ENCODE peak calls at places on chromosome 14, in five cellular contexts. F is HepG2, G is thyroid gland, C is transverse colon, E is ovary. T is an unnamed sample.

GRCh38 chr14:102691763-102692162 is 85.5 kb upstream of the TRAF3 start:
- DNase-seq in F (no peak), G (no peak), C (no peak), E (no peak), T (no peak)

GRCh38 chr14:52835122-52835903 is 43.9 kb upstream of the GNPNAT1 start:
- DNase-seq in F (no peak), G (no peak), C (no peak), E (no peak), T (peak)

GRCh38 chr14:104542871-104543830 is 36.4 kb upstream of the C14orf180 start:
- DNase-seq in F (no peak), G (no peak), C (no peak), E (no peak), T (no peak)

GRCh38 chr14:31419179-31420012 is 954 bp downstream of the HEATR5A start:
- DNase-seq in F (no peak), G (no peak), C (no peak), E (no peak), T (peak)

GRCh38 chr14:51807355-51807754 is 53.1 kb upstream of the GNG2 start:
- DNase-seq in F (no peak), G (no peak), C (no peak), E (no peak), T (no peak)

GRCh38 chr14:104105822-104106470 is 20.4 kb downstream of the ASPG start:
- DNase-seq in F (no peak), G (peak), C (peak), E (peak), T (no peak)

GRCh38 chr14:104957146-104958113 is 20.7 kb downstream of the AHNAK2 start:
- DNase-seq in F (no peak), G (no peak), C (no peak), E (no peak), T (no peak)

GRCh38 chr14:69643430-69644200 is 32.2 kb downstream of the SUSD6 start:
- DNase-seq in F (peak), G (peak), C (peak), E (peak), T (peak)

GRCh38 chr14:57068511-57068910 is 200.2 kb downstream of the EXOC5 start:
- DNase-seq in F (no peak), G (no peak), C (no peak), E (no peak), T (no peak)

GRCh38 chr14:24789277-24789832 is 155.4 kb upstream of the GZMB start:
- DNase-seq in F (no peak), G (no peak), C (no peak), E (no peak), T (no peak)

GRCh38 chr14:65770681-65771080 is 358.2 kb downstream of the FUT8 start:
- DNase-seq in F (no peak), G (no peak), C (no peak), E (no peak), T (no peak)

GRCh38 chr14:22811752-22812151 is 3.5 kb downstream of the SLC7A7 start:
- DNase-seq in F (no peak), G (no peak), C (no peak), E (no peak), T (no peak)

GRCh38 chr14:94129111-94129757 is at the start of gene IFI27L2:
- DNase-seq in F (peak), G (peak), C (peak), E (peak), T (peak)
- TF ChIP-seq POLR2A in F (no peak), G (peak), C (peak), E (peak), T (peak)

GRCh38 chr14:74488788-74489397 is 4.2 kb downstream of the NPC2 start:
- DNase-seq in F (no peak), G (no peak), C (no peak), E (no peak), T (no peak)

GRCh38 chr14:74493343-74494261 is at the start of gene ISCA2:
- DNase-seq in F (peak), G (peak), C (peak), E (peak), T (peak)

GRCh38 chr14:74491952-74492351 is 1.2 kb downstream of the NPC2 start:
- DNase-seq in F (peak), G (peak), C (no peak), E (no peak), T (peak)

GRCh38 chr14:74495356-74495755 is 1.8 kb downstream of the ISCA2 start:
- DNase-seq in F (no peak), G (no peak), C (no peak), E (no peak), T (peak)

DNA sequence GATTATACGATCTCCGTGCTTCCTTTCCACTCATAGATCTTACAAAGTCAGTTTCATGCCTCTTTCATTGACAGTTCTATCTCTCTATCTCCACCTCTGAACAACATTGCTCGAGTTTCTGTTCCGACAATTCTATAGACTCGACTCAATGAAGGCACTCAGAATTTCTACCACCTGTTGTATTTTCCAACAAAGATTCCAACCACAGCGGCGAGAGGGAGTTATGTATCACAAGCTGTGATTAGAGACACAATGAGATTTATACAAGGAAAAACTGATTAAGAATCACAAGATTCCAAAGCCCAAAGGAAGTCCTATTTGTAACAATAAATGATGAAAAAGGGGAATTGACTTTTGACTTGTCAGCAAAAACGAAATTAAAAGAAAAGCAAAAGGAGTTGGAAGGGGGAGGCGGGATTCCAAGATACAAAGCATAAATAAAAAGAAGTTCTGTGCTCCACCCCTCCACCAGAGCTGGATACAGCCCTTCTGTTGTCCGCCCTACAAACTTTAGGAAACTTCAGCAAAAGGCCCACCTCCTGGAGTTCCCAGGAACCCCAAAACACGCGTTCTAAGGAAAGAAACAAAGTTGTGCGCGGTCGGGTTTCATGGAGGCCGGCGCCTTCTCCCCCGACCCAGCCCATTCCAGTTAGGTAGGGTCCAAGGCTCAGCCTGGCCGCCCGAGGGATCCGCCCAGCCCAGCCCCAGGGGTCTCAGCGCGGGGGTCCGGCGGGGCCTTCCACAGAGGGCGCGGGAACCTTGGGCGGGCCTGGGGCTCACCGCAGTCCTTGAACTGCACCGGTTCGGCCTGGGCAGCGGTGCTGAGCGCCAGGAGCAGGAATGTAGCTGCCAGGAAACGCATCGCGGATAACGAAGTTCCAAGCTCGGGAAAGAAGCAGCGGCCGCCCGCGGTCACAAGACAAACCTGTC is at the start of gene NPC2:
- DNase-seq in F (no peak), G (no peak), C (no peak), E (no peak), T (peak)
- TF ChIP-seq POLR2A in F (peak), G (peak), C (peak), E (peak), T (no peak)

DNA sequence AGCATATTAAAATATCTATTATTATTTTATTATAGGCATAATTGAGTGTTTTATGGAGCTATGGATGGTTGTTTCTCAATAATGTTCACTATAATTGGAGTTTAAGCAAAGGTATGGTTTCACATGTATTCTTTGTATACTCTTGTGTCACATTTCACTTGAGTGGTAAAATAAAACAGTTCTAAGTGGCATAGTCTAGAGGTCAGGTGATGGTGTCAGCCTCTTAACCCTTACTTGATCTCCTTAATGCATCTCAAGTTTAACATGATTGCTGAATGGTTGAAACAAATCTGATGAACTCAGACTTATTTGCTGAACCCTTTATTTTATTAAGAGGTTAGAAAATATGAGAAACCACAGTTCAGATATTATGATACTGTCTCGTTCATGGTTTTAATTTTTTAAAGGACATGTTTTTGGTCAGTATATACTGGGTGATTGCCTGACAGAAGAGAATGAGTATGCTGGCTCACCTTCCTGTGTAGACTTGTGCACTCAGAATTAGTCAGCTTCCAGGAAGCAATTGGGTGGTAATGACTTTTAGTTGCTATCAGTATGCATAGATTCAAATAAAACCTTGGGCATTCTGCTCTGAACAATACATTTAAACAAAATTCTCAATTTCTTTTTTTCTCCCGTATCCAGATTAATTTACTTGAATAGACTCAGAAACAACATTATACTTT is 464.6 kb downstream of the PCNX1 start:
- DNase-seq in F (no peak), G (no peak), C (no peak), E (no peak), T (no peak)
- TF ChIP-seq POLR2A in F (no peak), G (no peak), C (no peak), E (no peak), T (no peak)

GRCh38 chr14:49768301-49769121 is 558 bp downstream of the KLHDC2 start:
- DNase-seq in F (peak), G (peak), C (peak), E (peak), T (peak)
- TF ChIP-seq POLR2A in F (peak), G (peak), C (peak), E (no peak), T (peak)

GRCh38 chr14:71267691-71268090 is 360.4 kb downstream of the PCNX1 start:
- DNase-seq in F (no peak), G (no peak), C (no peak), E (no peak), T (no peak)

GRCh38 chr14:71261206-71261605 is 353.9 kb downstream of the PCNX1 start:
- DNase-seq in F (no peak), G (no peak), C (no peak), E (no peak), T (no peak)

GRCh38 chr14:71264260-71264659 is 357.0 kb downstream of the PCNX1 start:
- DNase-seq in F (no peak), G (no peak), C (no peak), E (no peak), T (no peak)

GRCh38 chr14:71266994-71267636 is 359.9 kb downstream of the PCNX1 start:
- DNase-seq in F (no peak), G (no peak), C (no peak), E (no peak), T (no peak)

GRCh38 chr14:71262466-71262865 is 355.2 kb downstream of the PCNX1 start:
- DNase-seq in F (no peak), G (no peak), C (no peak), E (no peak), T (no peak)
- TF ChIP-seq POLR2A in F (no peak), G (no peak), C (no peak), E (no peak), T (no peak)

GRCh38 chr14:20682127-20682434 is 2.3 kb upstream of the RNASE4 start:
- DNase-seq in F (no peak), G (no peak), C (no peak), E (no peak), T (no peak)

GRCh38 chr14:20683125-20683895 is 1.1 kb upstream of the RNASE4 start:
- DNase-seq in F (peak), G (peak), C (peak), E (peak), T (peak)

GRCh38 chr14:20683896-20684661 is at the start of gene RNASE4:
- DNase-seq in F (peak), G (peak), C (peak), E (peak), T (peak)

GRCh38 chr14:20681348-20682126 is 2.8 kb upstream of the RNASE4 start:
- DNase-seq in F (peak), G (peak), C (peak), E (peak), T (peak)

DNA sequence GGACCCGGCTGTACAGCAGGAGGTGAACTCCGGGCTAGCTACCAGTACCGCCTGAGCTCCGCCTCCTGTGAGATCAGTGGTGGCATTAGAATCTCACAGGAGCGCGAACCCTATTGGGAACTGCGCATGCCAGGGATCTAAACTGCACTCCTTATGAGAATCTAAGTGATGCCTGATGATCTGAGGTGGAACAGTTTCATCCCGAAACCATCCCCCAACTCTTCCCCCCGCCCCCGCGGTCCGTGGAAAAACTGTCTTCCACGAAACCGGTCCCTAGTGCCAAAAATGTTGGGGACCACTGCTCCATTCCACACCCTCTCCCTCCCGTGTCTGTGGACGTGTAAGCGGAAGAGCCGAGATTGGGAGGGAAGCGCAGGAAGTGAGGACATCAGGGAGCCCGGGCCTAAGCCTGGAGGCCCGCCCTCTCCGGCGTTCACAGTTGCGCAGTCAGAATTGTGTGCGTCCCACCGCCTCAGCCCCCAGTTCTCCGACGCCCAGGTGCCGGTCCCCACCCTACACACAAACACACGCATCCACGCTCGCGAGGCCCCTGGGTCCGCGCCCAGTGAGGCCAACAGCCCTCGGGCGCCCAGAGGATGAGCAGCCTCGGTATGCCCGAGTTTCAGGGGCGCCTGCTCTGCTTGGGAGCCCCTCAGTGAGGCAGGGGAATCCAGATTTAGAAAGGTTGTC is 1.8 kb upstream of the RNASE4 start:
- DNase-seq in F (peak), G (peak), C (peak), E (peak), T (peak)
- TF ChIP-seq POLR2A in F (peak), G (peak), C (peak), E (peak), T (no peak)